ENCODE peak calls at places on chromosomes 7 and 10, in eight cellular contexts. One of them, this sample, is unnamed.

GRCh38 chr10:122056431-122057094 is 67.6 kb downstream of the TACC2 start:
- DNase-seq in ascending aorta: no peak
- DNase-seq in naive thymus-derived CD4-positive, alpha-beta T cell: no peak
- DNase-seq in effector memory CD4-positive, alpha-beta T cell: no peak
- DNase-seq in AG04450: no peak
- DNase-seq in thoracic aorta: no peak
- DNase-seq in K562: no peak
- DNase-seq in fibroblast of lung: no peak
- DNase-seq in this sample: no peak

GRCh38 chr7:26329520-26330269 is 38.0 kb downstream of the SNX10 start:
- DNase-seq in K562: peak; percentile 23
- DNase-seq in AG04450: no peak
- DNase-seq in fibroblast of lung: no peak
- DNase-seq in ascending aorta: no peak
- DNase-seq in naive thymus-derived CD4-positive, alpha-beta T cell: no peak
- DNase-seq in thoracic aorta: no peak
- DNase-seq in effector memory CD4-positive, alpha-beta T cell: no peak
- DNase-seq in this sample: no peak

GRCh38 chr7:15313361-15313760 is 248.5 kb downstream of the AGMO start:
- DNase-seq in AG04450: no peak
- DNase-seq in K562: no peak
- DNase-seq in thoracic aorta: no peak
- DNase-seq in effector memory CD4-positive, alpha-beta T cell: no peak
- DNase-seq in naive thymus-derived CD4-positive, alpha-beta T cell: no peak
- DNase-seq in fibroblast of lung: no peak
- DNase-seq in ascending aorta: no peak
- DNase-seq in this sample: no peak

GRCh38 chr10:123284022-123284421 is 129.8 kb downstream of the BUB3 start:
- DNase-seq in fibroblast of lung: no peak
- DNase-seq in ascending aorta: no peak
- DNase-seq in effector memory CD4-positive, alpha-beta T cell: no peak
- DNase-seq in AG04450: no peak
- DNase-seq in K562: peak; percentile 5
- DNase-seq in thoracic aorta: no peak
- DNase-seq in naive thymus-derived CD4-positive, alpha-beta T cell: no peak
- DNase-seq in this sample: no peak

GRCh38 chr10:127018298-127018650 is 113.0 kb downstream of the DOCK1 start:
- DNase-seq in K562: no peak
- DNase-seq in fibroblast of lung: no peak
- DNase-seq in naive thymus-derived CD4-positive, alpha-beta T cell: no peak
- DNase-seq in ascending aorta: no peak
- DNase-seq in thoracic aorta: no peak
- DNase-seq in AG04450: no peak
- DNase-seq in effector memory CD4-positive, alpha-beta T cell: no peak
- DNase-seq in this sample: no peak

GRCh38 chr7:118731854-118732253 is 507.4 kb downstream of the ANKRD7 start:
- DNase-seq in K562: peak; percentile 10
- DNase-seq in AG04450: no peak
- DNase-seq in fibroblast of lung: no peak
- DNase-seq in thoracic aorta: no peak
- DNase-seq in naive thymus-derived CD4-positive, alpha-beta T cell: no peak
- DNase-seq in ascending aorta: no peak
- DNase-seq in effector memory CD4-positive, alpha-beta T cell: no peak
- DNase-seq in this sample: no peak

GRCh38 chr10:14556285-14556956 is 218.3 kb downstream of the FAM107B start:
- DNase-seq in effector memory CD4-positive, alpha-beta T cell: no peak
- DNase-seq in fibroblast of lung: peak; percentile 35
- DNase-seq in AG04450: no peak
- DNase-seq in ascending aorta: no peak
- DNase-seq in K562: peak; percentile 47
- DNase-seq in thoracic aorta: no peak
- DNase-seq in naive thymus-derived CD4-positive, alpha-beta T cell: no peak
- DNase-seq in this sample: no peak

GRCh38 chr10:2020841-2021240 is 283.5 kb upstream of the ADARB2 start:
- DNase-seq in thoracic aorta: no peak
- DNase-seq in AG04450: no peak
- DNase-seq in fibroblast of lung: no peak
- DNase-seq in K562: no peak
- DNase-seq in naive thymus-derived CD4-positive, alpha-beta T cell: no peak
- DNase-seq in ascending aorta: no peak
- DNase-seq in effector memory CD4-positive, alpha-beta T cell: no peak
- DNase-seq in this sample: no peak

GRCh38 chr10:35448687-35449662 is 112.7 kb downstream of the CCNY start:
- DNase-seq in ascending aorta: no peak
- DNase-seq in effector memory CD4-positive, alpha-beta T cell: no peak
- DNase-seq in thoracic aorta: no peak
- DNase-seq in fibroblast of lung: peak; percentile 40
- DNase-seq in AG04450: no peak
- DNase-seq in K562: peak; percentile 59
- DNase-seq in naive thymus-derived CD4-positive, alpha-beta T cell: no peak
- DNase-seq in this sample: no peak

GRCh38 chr7:30148951-30149459 is 14.2 kb downstream of the MTURN start:
- DNase-seq in fibroblast of lung: no peak
- DNase-seq in naive thymus-derived CD4-positive, alpha-beta T cell: no peak
- DNase-seq in K562: no peak
- DNase-seq in effector memory CD4-positive, alpha-beta T cell: no peak
- DNase-seq in thoracic aorta: no peak
- DNase-seq in ascending aorta: no peak
- DNase-seq in AG04450: no peak
- DNase-seq in this sample: no peak

GRCh38 chr7:44104880-44105771 is 981 bp downstream of the AEBP1 start:
- DNase-seq in K562: no peak
- DNase-seq in naive thymus-derived CD4-positive, alpha-beta T cell: no peak
- DNase-seq in AG04450: no peak
- DNase-seq in thoracic aorta: no peak
- DNase-seq in fibroblast of lung: peak; percentile 64
- DNase-seq in effector memory CD4-positive, alpha-beta T cell: no peak
- DNase-seq in ascending aorta: peak; percentile 87
- DNase-seq in this sample: no peak

GRCh38 chr7:92485267-92485892 is 7.6 kb upstream of the ERVW-1 start:
- DNase-seq in K562: no peak
- DNase-seq in effector memory CD4-positive, alpha-beta T cell: no peak
- DNase-seq in naive thymus-derived CD4-positive, alpha-beta T cell: no peak
- DNase-seq in ascending aorta: no peak
- DNase-seq in thoracic aorta: no peak
- DNase-seq in AG04450: no peak
- DNase-seq in fibroblast of lung: no peak
- DNase-seq in this sample: no peak

DNA sequence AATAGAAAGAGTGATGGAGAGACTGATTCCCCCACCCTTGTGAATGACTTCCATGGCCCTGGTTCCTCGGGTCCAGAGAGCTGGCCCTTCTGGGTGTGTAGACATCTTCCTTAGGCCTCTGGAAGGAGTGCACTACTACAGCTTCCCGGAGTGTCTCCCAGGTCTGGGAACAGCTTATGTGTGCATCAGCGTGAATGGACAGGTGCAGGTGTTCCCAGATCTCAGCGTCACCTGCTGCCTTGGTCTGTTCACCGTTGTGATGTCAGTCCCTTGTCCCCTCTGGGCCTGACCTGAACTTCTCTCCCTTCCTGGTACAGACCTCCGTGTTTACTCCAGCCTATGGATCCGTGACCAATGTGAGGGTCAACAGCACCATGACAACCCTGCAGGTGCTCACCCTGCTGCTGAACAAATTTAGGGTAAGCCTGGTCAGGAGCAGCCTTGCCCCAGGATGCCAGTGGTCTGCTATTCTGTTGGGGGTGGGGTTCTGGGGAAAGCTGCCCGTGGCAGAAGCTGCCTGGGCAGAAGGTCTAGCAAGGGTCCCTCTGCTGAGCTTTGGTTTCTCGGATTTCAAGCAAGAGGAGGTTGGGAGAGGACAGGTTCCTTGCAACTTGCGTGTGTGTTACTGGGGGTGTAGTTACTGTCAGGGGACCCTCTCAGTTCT is 10.5 kb upstream of the DEPP1 start:
- DNase-seq in naive thymus-derived CD4-positive, alpha-beta T cell: peak; percentile 8
- DNase-seq in ascending aorta: peak; percentile 62
- DNase-seq in K562: no peak
- DNase-seq in effector memory CD4-positive, alpha-beta T cell: no peak
- DNase-seq in fibroblast of lung: no peak
- DNase-seq in AG04450: no peak
- DNase-seq in thoracic aorta: no peak
- DNase-seq in this sample: no peak
- H3K9me3 ChIP-seq in naive thymus-derived CD4-positive, alpha-beta T cell: no peaks in the 10 kb centered on the region
- H3K9me3 ChIP-seq in ascending aorta: no peaks in the 10 kb centered on the region
- H3K9me3 ChIP-seq in K562: no peaks in the 10 kb centered on the region
- H3K9me3 ChIP-seq in effector memory CD4-positive, alpha-beta T cell: no peaks in the 10 kb centered on the region
- H3K9me3 ChIP-seq in fibroblast of lung: no peaks in the 10 kb centered on the region
- H3K9me3 ChIP-seq in AG04450: no peaks in the 10 kb centered on the region
- H3K9me3 ChIP-seq in thoracic aorta: no peaks in the 10 kb centered on the region
- H3K9me3 ChIP-seq in this sample: no peaks in the 10 kb centered on the region

GRCh38 chr7:158110034-158110590 is 477.5 kb downstream of the PTPRN2 start:
- DNase-seq in AG04450: no peak
- DNase-seq in naive thymus-derived CD4-positive, alpha-beta T cell: no peak
- DNase-seq in fibroblast of lung: no peak
- DNase-seq in ascending aorta: no peak
- DNase-seq in K562: no peak
- DNase-seq in thoracic aorta: no peak
- DNase-seq in effector memory CD4-positive, alpha-beta T cell: no peak
- DNase-seq in this sample: no peak

GRCh38 chr7:158110661-158111555 is 476.7 kb downstream of the PTPRN2 start:
- DNase-seq in effector memory CD4-positive, alpha-beta T cell: no peak
- DNase-seq in ascending aorta: no peak
- DNase-seq in thoracic aorta: no peak
- DNase-seq in naive thymus-derived CD4-positive, alpha-beta T cell: no peak
- DNase-seq in K562: no peak
- DNase-seq in fibroblast of lung: no peak
- DNase-seq in AG04450: no peak
- DNase-seq in this sample: no peak

GRCh38 chr7:158109364-158110033 is 478.1 kb downstream of the PTPRN2 start:
- DNase-seq in K562: peak; percentile 8
- DNase-seq in fibroblast of lung: no peak
- DNase-seq in naive thymus-derived CD4-positive, alpha-beta T cell: no peak
- DNase-seq in thoracic aorta: no peak
- DNase-seq in AG04450: no peak
- DNase-seq in ascending aorta: no peak
- DNase-seq in effector memory CD4-positive, alpha-beta T cell: no peak
- DNase-seq in this sample: no peak

GRCh38 chr7:158107806-158108205 is 479.8 kb downstream of the PTPRN2 start:
- DNase-seq in K562: no peak
- DNase-seq in naive thymus-derived CD4-positive, alpha-beta T cell: no peak
- DNase-seq in effector memory CD4-positive, alpha-beta T cell: no peak
- DNase-seq in thoracic aorta: no peak
- DNase-seq in ascending aorta: no peak
- DNase-seq in fibroblast of lung: no peak
- DNase-seq in AG04450: no peak
- DNase-seq in this sample: no peak

DNA sequence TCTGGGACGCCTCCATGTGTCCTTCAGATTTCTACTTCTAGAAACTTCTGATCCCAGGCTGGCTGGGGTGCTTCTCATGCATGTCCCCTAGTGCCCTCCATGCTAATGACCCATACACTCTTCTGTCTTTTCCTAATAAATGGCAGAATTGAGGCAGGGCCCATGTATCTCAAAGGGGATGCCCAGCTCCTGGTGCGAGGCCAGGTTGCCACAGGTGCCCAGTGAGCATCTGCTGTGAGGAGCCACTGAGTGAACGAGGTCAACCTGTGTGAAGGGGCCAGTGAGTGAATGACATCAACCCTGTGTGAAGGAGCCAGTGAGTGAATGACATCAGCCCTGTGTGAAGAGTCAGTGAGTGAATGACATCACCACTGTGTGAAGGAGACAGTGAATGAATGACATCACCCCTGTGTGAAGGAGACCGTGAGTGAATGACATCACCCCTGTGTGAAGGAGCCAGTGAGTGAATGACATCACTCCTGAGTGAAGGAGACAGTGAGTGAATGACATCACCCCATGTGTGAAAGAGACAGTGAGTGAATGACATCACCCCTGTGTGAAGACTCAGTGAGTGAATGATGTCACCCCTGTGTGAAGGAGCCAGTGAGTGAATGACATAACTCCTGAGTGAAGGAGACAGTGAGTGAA is 478.9 kb downstream of the PTPRN2 start:
- DNase-seq in K562: no peak
- DNase-seq in fibroblast of lung: no peak
- DNase-seq in effector memory CD4-positive, alpha-beta T cell: no peak
- DNase-seq in AG04450: no peak
- DNase-seq in ascending aorta: peak; percentile 31
- DNase-seq in naive thymus-derived CD4-positive, alpha-beta T cell: no peak
- DNase-seq in thoracic aorta: no peak
- DNase-seq in this sample: no peak
- H3K9me3 ChIP-seq in K562: peaks cover 6% of the 10 kb centered on the region
- H3K9me3 ChIP-seq in fibroblast of lung: peaks cover 1% of the 10 kb centered on the region
- H3K9me3 ChIP-seq in effector memory CD4-positive, alpha-beta T cell: no peaks in the 10 kb centered on the region
- H3K9me3 ChIP-seq in AG04450: peaks cover 94% of the 10 kb centered on the region
- H3K9me3 ChIP-seq in ascending aorta: no peaks in the 10 kb centered on the region
- H3K9me3 ChIP-seq in naive thymus-derived CD4-positive, alpha-beta T cell: peaks cover 3% of the 10 kb centered on the region
- H3K9me3 ChIP-seq in thoracic aorta: no peaks in the 10 kb centered on the region
- H3K9me3 ChIP-seq in this sample: no peaks in the 10 kb centered on the region

GRCh38 chr7:87206361-87206760 is 13.2 kb downstream of the TMEM243 start:
- DNase-seq in effector memory CD4-positive, alpha-beta T cell: no peak
- DNase-seq in K562: no peak
- DNase-seq in thoracic aorta: no peak
- DNase-seq in ascending aorta: no peak
- DNase-seq in fibroblast of lung: no peak
- DNase-seq in AG04450: no peak
- DNase-seq in naive thymus-derived CD4-positive, alpha-beta T cell: no peak
- DNase-seq in this sample: no peak

GRCh38 chr7:87209295-87209924 is 10.1 kb downstream of the TMEM243 start:
- DNase-seq in AG04450: no peak
- DNase-seq in naive thymus-derived CD4-positive, alpha-beta T cell: no peak
- DNase-seq in K562: no peak
- DNase-seq in thoracic aorta: no peak
- DNase-seq in effector memory CD4-positive, alpha-beta T cell: no peak
- DNase-seq in ascending aorta: no peak
- DNase-seq in fibroblast of lung: no peak
- DNase-seq in this sample: no peak

GRCh38 chr7:87202705-87203104 is 16.8 kb downstream of the TMEM243 start:
- DNase-seq in AG04450: no peak
- DNase-seq in effector memory CD4-positive, alpha-beta T cell: no peak
- DNase-seq in K562: no peak
- DNase-seq in ascending aorta: no peak
- DNase-seq in naive thymus-derived CD4-positive, alpha-beta T cell: no peak
- DNase-seq in fibroblast of lung: no peak
- DNase-seq in thoracic aorta: no peak
- DNase-seq in this sample: no peak

GRCh38 chr7:87202208-87202607 is 17.3 kb downstream of the TMEM243 start:
- DNase-seq in effector memory CD4-positive, alpha-beta T cell: no peak
- DNase-seq in AG04450: no peak
- DNase-seq in naive thymus-derived CD4-positive, alpha-beta T cell: no peak
- DNase-seq in ascending aorta: no peak
- DNase-seq in K562: no peak
- DNase-seq in thoracic aorta: no peak
- DNase-seq in fibroblast of lung: no peak
- DNase-seq in this sample: no peak

GRCh38 chr7:87204933-87205332 is 14.6 kb downstream of the TMEM243 start:
- DNase-seq in AG04450: no peak
- DNase-seq in ascending aorta: no peak
- DNase-seq in effector memory CD4-positive, alpha-beta T cell: no peak
- DNase-seq in K562: peak; percentile 25
- DNase-seq in thoracic aorta: no peak
- DNase-seq in fibroblast of lung: no peak
- DNase-seq in naive thymus-derived CD4-positive, alpha-beta T cell: no peak
- DNase-seq in this sample: no peak
- H3K9me3 ChIP-seq in AG04450: peaks cover 8% of the 10 kb centered on the region
- H3K9me3 ChIP-seq in ascending aorta: peaks cover 17% of the 10 kb centered on the region
- H3K9me3 ChIP-seq in effector memory CD4-positive, alpha-beta T cell: peaks cover 8% of the 10 kb centered on the region
- H3K9me3 ChIP-seq in K562: peaks cover 8% of the 10 kb centered on the region
- H3K9me3 ChIP-seq in thoracic aorta: peaks cover 17% of the 10 kb centered on the region
- H3K9me3 ChIP-seq in fibroblast of lung: no peaks in the 10 kb centered on the region
- H3K9me3 ChIP-seq in naive thymus-derived CD4-positive, alpha-beta T cell: peaks cover 24% of the 10 kb centered on the region
- H3K9me3 ChIP-seq in this sample: no peaks in the 10 kb centered on the region

GRCh38 chr10:132842397-132842796 is 56.5 kb upstream of the NKX6-2 start:
- DNase-seq in effector memory CD4-positive, alpha-beta T cell: no peak
- DNase-seq in AG04450: no peak
- DNase-seq in K562: no peak
- DNase-seq in ascending aorta: no peak
- DNase-seq in naive thymus-derived CD4-positive, alpha-beta T cell: no peak
- DNase-seq in thoracic aorta: no peak
- DNase-seq in fibroblast of lung: no peak
- DNase-seq in this sample: no peak
- H3K9me3 ChIP-seq in effector memory CD4-positive, alpha-beta T cell: peaks cover 7% of the 10 kb centered on the region
- H3K9me3 ChIP-seq in AG04450: peaks cover 58% of the 10 kb centered on the region
- H3K9me3 ChIP-seq in K562: no peaks in the 10 kb centered on the region
- H3K9me3 ChIP-seq in ascending aorta: peaks cover 16% of the 10 kb centered on the region
- H3K9me3 ChIP-seq in naive thymus-derived CD4-positive, alpha-beta T cell: peaks cover 20% of the 10 kb centered on the region
- H3K9me3 ChIP-seq in thoracic aorta: peaks cover 15% of the 10 kb centered on the region
- H3K9me3 ChIP-seq in fibroblast of lung: peaks cover 2% of the 10 kb centered on the region
- H3K9me3 ChIP-seq in this sample: peaks cover 5% of the 10 kb centered on the region